ENCODE peak calls at places on chromosome 13, in eight cellular contexts. M, H, J, D, Q, U, W and N are unnamed samples.

GRCh38 chr13:91719033-91719432 is 320.6 kb downstream of the GPC5 start:
- DNase-seq in M (peak; percentile 20), H (no peak), J (peak; percentile 12), D (no peak), Q (no peak), U (no peak), W (peak; percentile 9), N (no peak)

GRCh38 chr13:43878897-43879322 is 630 bp downstream of the CCDC122 start:
- DNase-seq in M (peak; percentile 46), H (no peak), J (peak; percentile 78), D (peak; percentile 62), Q (no peak), U (peak; percentile 83), W (peak; percentile 77), N (peak; percentile 26)

GRCh38 chr13:107992542-107992941 is 222.8 kb downstream of the LIG4 start:
- DNase-seq in M (peak; percentile 10), H (no peak), J (no peak), D (no peak), Q (no peak), U (no peak), W (no peak), N (no peak)

GRCh38 chr13:38166121-38166520 is 183.5 kb upstream of the UFM1 start:
- DNase-seq in M (peak; percentile 45), H (no peak), J (no peak), D (no peak), Q (no peak), U (no peak), W (peak; percentile 2), N (no peak)

GRCh38 chr13:40982772-40983171 is 36.3 kb downstream of the ELF1 start:
- DNase-seq in M (peak; percentile 72), H (no peak), J (no peak), D (peak; percentile 41), Q (no peak), U (peak; percentile 83), W (peak; percentile 74), N (no peak)

GRCh38 chr13:30042891-30043630 is 192.6 kb upstream of the UBL3 start:
- DNase-seq in M (no peak), H (no peak), J (no peak), D (no peak), Q (no peak), U (no peak), W (no peak), N (no peak)

GRCh38 chr13:110396913-110397379 is 89.9 kb downstream of the COL4A2 start:
- DNase-seq in M (peak; percentile 96), H (no peak), J (peak; percentile 77), D (peak; percentile 91), Q (no peak), U (peak; percentile 84), W (peak; percentile 100), N (peak; percentile 95)

GRCh38 chr13:28753208-28753892 is 34.6 kb upstream of the SLC46A3 start:
- DNase-seq in M (peak; percentile 91), H (no peak), J (peak; percentile 21), D (peak; percentile 43), Q (no peak), U (peak; percentile 73), W (peak; percentile 91), N (peak; percentile 55)

GRCh38 chr13:59447846-59448620 is 715.7 kb downstream of the DIAPH3 start:
- DNase-seq in M (no peak), H (no peak), J (no peak), D (no peak), Q (no peak), U (no peak), W (peak; percentile 75), N (no peak)

GRCh38 chr13:34521166-34521565 is 420.9 kb upstream of the NBEA start:
- DNase-seq in M (no peak), H (no peak), J (no peak), D (no peak), Q (no peak), U (no peak), W (no peak), N (no peak)

GRCh38 chr13:95193509-95194230 is 107.6 kb downstream of the ABCC4 start:
- DNase-seq in M (no peak), H (no peak), J (no peak), D (no peak), Q (no peak), U (no peak), W (no peak), N (no peak)

GRCh38 chr13:50195045-50195444 is 179.8 kb downstream of the KCNRG start:
- DNase-seq in M (no peak), H (no peak), J (no peak), D (no peak), Q (no peak), U (no peak), W (no peak), N (no peak)

GRCh38 chr13:77698211-77699058 is 948 bp downstream of the SLAIN1 start:
- DNase-seq in M (no peak), H (peak; percentile 70), J (peak; percentile 15), D (peak; percentile 8), Q (peak; percentile 47), U (peak; percentile 70), W (no peak), N (no peak)

GRCh38 chr13:114032121-114032799 is 58.4 kb upstream of the C13orf46 start:
- DNase-seq in M (no peak), H (no peak), J (no peak), D (no peak), Q (no peak), U (no peak), W (peak; percentile 68), N (no peak)

GRCh38 chr13:113539822-113540221 is 44.7 kb upstream of the TFDP1 start:
- DNase-seq in M (no peak), H (no peak), J (no peak), D (no peak), Q (no peak), U (no peak), W (no peak), N (no peak)

GRCh38 chr13:34899888-34900287 is 42.2 kb upstream of the NBEA start:
- DNase-seq in M (no peak), H (no peak), J (no peak), D (no peak), Q (no peak), U (no peak), W (no peak), N (no peak)

GRCh38 chr13:59776924-59777690 is 386.6 kb downstream of the DIAPH3 start:
- DNase-seq in M (peak; percentile 92), H (no peak), J (no peak), D (no peak), Q (no peak), U (no peak), W (peak; percentile 78), N (no peak)

GRCh38 chr13:48317511-48317981 is 14.0 kb downstream of the RB1 start:
- DNase-seq in M (no peak), H (no peak), J (no peak), D (no peak), Q (no peak), U (no peak), W (no peak), N (no peak)

GRCh38 chr13:80924596-80924995 is 583.7 kb upstream of the SPRY2 start:
- DNase-seq in M (peak; percentile 21), H (no peak), J (no peak), D (no peak), Q (no peak), U (no peak), W (peak; percentile 76), N (no peak)

GRCh38 chr13:73171926-73172325 is 113.1 kb downstream of the KLF5 start:
- DNase-seq in M (peak; percentile 50), H (no peak), J (no peak), D (no peak), Q (no peak), U (no peak), W (peak; percentile 14), N (no peak)
- TF ChIP-seq CTCF in M (no peak), H (no peak), J (no peak), D (no peak), Q (no peak), U (no peak), W (peak; percentile 43), N (no peak)

GRCh38 chr13:106143930-106144709 is 391.3 kb downstream of the EFNB2 start:
- DNase-seq in M (peak; percentile 92), H (no peak), J (no peak), D (no peak), Q (no peak), U (no peak), W (no peak), N (no peak)

GRCh38 chr13:106145070-106145469 is 390.4 kb downstream of the EFNB2 start:
- DNase-seq in M (no peak), H (no peak), J (no peak), D (no peak), Q (no peak), U (peak; percentile 56), W (no peak), N (no peak)

GRCh38 chr13:106151056-106151699 is 384.3 kb downstream of the EFNB2 start:
- DNase-seq in M (peak; percentile 99), H (no peak), J (no peak), D (no peak), Q (no peak), U (peak; percentile 61), W (peak; percentile 92), N (no peak)

GRCh38 chr13:106143392-106143791 is 392.1 kb downstream of the EFNB2 start:
- DNase-seq in M (peak; percentile 37), H (no peak), J (no peak), D (no peak), Q (no peak), U (no peak), W (no peak), N (no peak)

GRCh38 chr13:106145997-106146864 is 389.2 kb downstream of the EFNB2 start:
- DNase-seq in M (no peak), H (no peak), J (no peak), D (no peak), Q (no peak), U (peak; percentile 71), W (no peak), N (no peak)
- TF ChIP-seq CTCF in M (no peak), H (no peak), J (no peak), D (no peak), Q (no peak), U (no peak), W (peak; percentile 21), N (no peak)

GRCh38 chr13:46553521-46553885 is 533 bp downstream of the LRCH1 start:
- DNase-seq in M (no peak), H (peak; percentile 47), J (no peak), D (peak; percentile 16), Q (peak; percentile 52), U (peak; percentile 56), W (no peak), N (no peak)

GRCh38 chr13:46552302-46552680 is 679 bp upstream of the LRCH1 start:
- DNase-seq in M (no peak), H (peak; percentile 5), J (peak; percentile 24), D (no peak), Q (no peak), U (no peak), W (no peak), N (no peak)

GRCh38 chr13:46553886-46554855 is 1.2 kb downstream of the LRCH1 start:
- DNase-seq in M (peak; percentile 93), H (peak; percentile 72), J (peak; percentile 74), D (peak; percentile 59), Q (peak; percentile 72), U (peak; percentile 85), W (peak; percentile 78), N (peak; percentile 28)

GRCh38 chr13:46551410-46552301 is 1.3 kb upstream of the LRCH1 start:
- DNase-seq in M (peak; percentile 66), H (peak; percentile 81), J (peak; percentile 86), D (peak; percentile 86), Q (peak; percentile 54), U (peak; percentile 94), W (peak; percentile 78), N (peak; percentile 58)

GRCh38 chr13:46552888-46553520 is at the start of gene LRCH1:
- DNase-seq in M (peak; percentile 61), H (peak; percentile 88), J (peak; percentile 92), D (peak; percentile 79), Q (peak; percentile 75), U (peak; percentile 95), W (peak; percentile 88), N (peak; percentile 70)
- TF ChIP-seq CTCF in M (no peak), H (no peak), J (no peak), D (no peak), Q (no peak), U (no peak), W (no peak), N (no peak)

GRCh38 chr13:97212540-97213146 is 9.5 kb upstream of the MBNL2 start:
- DNase-seq in M (peak; percentile 38), H (no peak), J (no peak), D (no peak), Q (no peak), U (peak; percentile 63), W (peak; percentile 60), N (no peak)
- TF ChIP-seq CTCF in M (peak; percentile 79), H (peak; percentile 9), J (peak; percentile 16), D (no peak), Q (no peak), U (peak; percentile 63), W (peak; percentile 84), N (peak; percentile 34)